ENCODE peak calls at places on chromosomes 16 and 17, in nine cellular contexts. One of them, this sample, is unnamed.

GRCh38 chr17:18203308-18203707 is 19.7 kb downstream of the ALKBH5 start:
- DNase-seq in heart right ventricle: no peak
- DNase-seq in heart left ventricle: no peak
- DNase-seq in kidney: no peak
- DNase-seq in neural progenitor cell: no peak
- DNase-seq in AG04449: no peak
- DNase-seq in astrocyte of the cerebellum: no peak
- DNase-seq in fibroblast of lung: no peak
- DNase-seq in tibial artery: no peak
- DNase-seq in this sample: no peak

GRCh38 chr16:84196101-84196500 is 5.1 kb downstream of the ADAD2 start:
- DNase-seq in AG04449: no peak
- DNase-seq in fibroblast of lung: no peak
- DNase-seq in tibial artery: no peak
- DNase-seq in kidney: no peak
- DNase-seq in astrocyte of the cerebellum: no peak
- DNase-seq in heart right ventricle: no peak
- DNase-seq in neural progenitor cell: no peak
- DNase-seq in heart left ventricle: no peak
- DNase-seq in this sample: no peak

GRCh38 chr16:80034469-80034826 is 433.9 kb upstream of the MAF start:
- DNase-seq in astrocyte of the cerebellum: no peak
- DNase-seq in heart left ventricle: no peak
- DNase-seq in neural progenitor cell: no peak
- DNase-seq in tibial artery: no peak
- DNase-seq in fibroblast of lung: no peak
- DNase-seq in AG04449: no peak
- DNase-seq in kidney: no peak
- DNase-seq in heart right ventricle: no peak
- DNase-seq in this sample: no peak

GRCh38 chr16:76955629-76956028 is 235.4 kb upstream of the MON1B start:
- DNase-seq in heart left ventricle: no peak
- DNase-seq in neural progenitor cell: no peak
- DNase-seq in tibial artery: no peak
- DNase-seq in kidney: no peak
- DNase-seq in AG04449: no peak
- DNase-seq in fibroblast of lung: peak; percentile 43
- DNase-seq in astrocyte of the cerebellum: no peak
- DNase-seq in heart right ventricle: no peak
- DNase-seq in this sample: no peak

GRCh38 chr17:64410750-64411490 is 20.3 kb upstream of the PECAM1 start:
- DNase-seq in heart left ventricle: no peak
- DNase-seq in tibial artery: no peak
- DNase-seq in neural progenitor cell: peak; percentile 15
- DNase-seq in fibroblast of lung: no peak
- DNase-seq in kidney: no peak
- DNase-seq in astrocyte of the cerebellum: no peak
- DNase-seq in heart right ventricle: no peak
- DNase-seq in AG04449: no peak
- DNase-seq in this sample: no peak

GRCh38 chr17:45087496-45087975 is 26.4 kb downstream of the NMT1 start:
- DNase-seq in fibroblast of lung: peak; percentile 31
- DNase-seq in heart right ventricle: no peak
- DNase-seq in kidney: no peak
- DNase-seq in AG04449: no peak
- DNase-seq in astrocyte of the cerebellum: peak; percentile 36
- DNase-seq in neural progenitor cell: no peak
- DNase-seq in heart left ventricle: no peak
- DNase-seq in tibial artery: peak; percentile 81
- DNase-seq in this sample: no peak

GRCh38 chr16:85365120-85365519 is 248.0 kb upstream of the GSE1 start:
- DNase-seq in heart left ventricle: no peak
- DNase-seq in fibroblast of lung: no peak
- DNase-seq in heart right ventricle: no peak
- DNase-seq in tibial artery: no peak
- DNase-seq in kidney: no peak
- DNase-seq in AG04449: no peak
- DNase-seq in astrocyte of the cerebellum: no peak
- DNase-seq in neural progenitor cell: no peak
- DNase-seq in this sample: no peak

GRCh38 chr17:66713533-66714042 is 121.3 kb upstream of the CACNG5 start:
- DNase-seq in fibroblast of lung: no peak
- DNase-seq in astrocyte of the cerebellum: no peak
- DNase-seq in kidney: no peak
- DNase-seq in heart right ventricle: no peak
- DNase-seq in AG04449: no peak
- DNase-seq in neural progenitor cell: no peak
- DNase-seq in heart left ventricle: no peak
- DNase-seq in tibial artery: no peak
- DNase-seq in this sample: no peak

GRCh38 chr17:50151937-50152547 is 1.6 kb upstream of the PPP1R9B start:
- DNase-seq in neural progenitor cell: peak; percentile 92
- DNase-seq in kidney: peak; percentile 93
- DNase-seq in AG04449: no peak
- DNase-seq in heart left ventricle: peak; percentile 90
- DNase-seq in fibroblast of lung: peak; percentile 90
- DNase-seq in tibial artery: peak; percentile 92
- DNase-seq in heart right ventricle: peak; percentile 75
- DNase-seq in astrocyte of the cerebellum: peak; percentile 63
- DNase-seq in this sample: no peak

GRCh38 chr17:73800893-73801292 is 156.6 kb upstream of the SDK2 start:
- DNase-seq in AG04449: no peak
- DNase-seq in fibroblast of lung: no peak
- DNase-seq in tibial artery: no peak
- DNase-seq in astrocyte of the cerebellum: no peak
- DNase-seq in heart right ventricle: no peak
- DNase-seq in heart left ventricle: no peak
- DNase-seq in kidney: no peak
- DNase-seq in neural progenitor cell: no peak
- DNase-seq in this sample: no peak

GRCh38 chr16:68434654-68435210 is 13.6 kb downstream of the SMPD3 start:
- DNase-seq in heart right ventricle: no peak
- DNase-seq in astrocyte of the cerebellum: no peak
- DNase-seq in tibial artery: no peak
- DNase-seq in AG04449: no peak
- DNase-seq in heart left ventricle: no peak
- DNase-seq in kidney: no peak
- DNase-seq in fibroblast of lung: no peak
- DNase-seq in neural progenitor cell: no peak
- DNase-seq in this sample: no peak

GRCh38 chr16:71467810-71468209 is 5.8 kb upstream of the ZNF23 start:
- DNase-seq in AG04449: no peak
- DNase-seq in neural progenitor cell: peak; percentile 85
- DNase-seq in heart right ventricle: no peak
- DNase-seq in astrocyte of the cerebellum: no peak
- DNase-seq in fibroblast of lung: peak; percentile 20
- DNase-seq in tibial artery: no peak
- DNase-seq in kidney: no peak
- DNase-seq in heart left ventricle: no peak
- DNase-seq in this sample: no peak

GRCh38 chr17:7141824-7142223 is 27.2 kb upstream of the ASGR2 start:
- DNase-seq in astrocyte of the cerebellum: no peak
- DNase-seq in heart right ventricle: no peak
- DNase-seq in tibial artery: no peak
- DNase-seq in neural progenitor cell: no peak
- DNase-seq in fibroblast of lung: no peak
- DNase-seq in kidney: no peak
- DNase-seq in AG04449: no peak
- DNase-seq in heart left ventricle: no peak
- DNase-seq in this sample: no peak

GRCh38 chr16:81251871-81252270 is 13.4 kb downstream of the BCO1 start:
- DNase-seq in neural progenitor cell: no peak
- DNase-seq in tibial artery: no peak
- DNase-seq in fibroblast of lung: no peak
- DNase-seq in heart left ventricle: no peak
- DNase-seq in kidney: no peak
- DNase-seq in heart right ventricle: no peak
- DNase-seq in AG04449: peak; percentile 52
- DNase-seq in astrocyte of the cerebellum: no peak
- DNase-seq in this sample: no peak

GRCh38 chr16:1198194-1198593 is 26.9 kb downstream of the TPSG1 start:
- DNase-seq in tibial artery: no peak
- DNase-seq in astrocyte of the cerebellum: no peak
- DNase-seq in neural progenitor cell: no peak
- DNase-seq in heart right ventricle: no peak
- DNase-seq in kidney: no peak
- DNase-seq in AG04449: no peak
- DNase-seq in heart left ventricle: no peak
- DNase-seq in fibroblast of lung: no peak
- DNase-seq in this sample: no peak

GRCh38 chr16:1200014-1200627 is 24.9 kb downstream of the TPSG1 start:
- DNase-seq in heart left ventricle: no peak
- DNase-seq in AG04449: no peak
- DNase-seq in neural progenitor cell: no peak
- DNase-seq in kidney: no peak
- DNase-seq in tibial artery: no peak
- DNase-seq in astrocyte of the cerebellum: no peak
- DNase-seq in fibroblast of lung: no peak
- DNase-seq in heart right ventricle: no peak
- DNase-seq in this sample: no peak

GRCh38 chr16:1199342-1200013 is 25.6 kb downstream of the TPSG1 start:
- DNase-seq in kidney: no peak
- DNase-seq in tibial artery: no peak
- DNase-seq in neural progenitor cell: no peak
- DNase-seq in astrocyte of the cerebellum: no peak
- DNase-seq in fibroblast of lung: no peak
- DNase-seq in AG04449: no peak
- DNase-seq in heart left ventricle: no peak
- DNase-seq in heart right ventricle: no peak
- DNase-seq in this sample: no peak

GRCh38 chr16:1202274-1202673 is 22.8 kb downstream of the TPSG1 start:
- DNase-seq in astrocyte of the cerebellum: no peak
- DNase-seq in AG04449: no peak
- DNase-seq in heart left ventricle: no peak
- DNase-seq in tibial artery: no peak
- DNase-seq in kidney: no peak
- DNase-seq in heart right ventricle: no peak
- DNase-seq in neural progenitor cell: no peak
- DNase-seq in fibroblast of lung: no peak
- DNase-seq in this sample: no peak

DNA sequence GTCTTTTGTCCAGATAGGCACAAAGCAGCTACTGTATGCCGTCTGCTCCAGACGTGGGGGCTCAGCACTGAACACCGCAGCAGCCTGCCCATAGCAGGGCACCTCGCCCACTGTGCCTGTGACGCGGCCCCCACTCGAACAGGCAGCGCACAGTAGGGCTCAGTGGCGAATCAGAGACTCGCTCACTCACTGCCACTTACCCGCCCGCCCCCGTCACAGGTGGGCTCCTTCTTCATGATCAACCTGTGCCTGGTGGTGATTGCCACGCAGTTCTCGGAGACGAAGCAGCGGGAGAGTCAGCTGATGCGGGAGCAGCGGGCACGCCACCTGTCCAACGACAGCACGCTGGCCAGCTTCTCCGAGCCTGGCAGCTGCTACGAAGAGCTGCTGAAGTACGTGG is 23.6 kb downstream of the TPSG1 start:
- DNase-seq in tibial artery: no peak
- DNase-seq in kidney: no peak
- DNase-seq in neural progenitor cell: no peak
- DNase-seq in astrocyte of the cerebellum: no peak
- DNase-seq in heart right ventricle: no peak
- DNase-seq in AG04449: no peak
- DNase-seq in heart left ventricle: no peak
- DNase-seq in fibroblast of lung: no peak
- DNase-seq in this sample: no peak
- H3K4me3 ChIP-seq in tibial artery: no peak overlapping the region
- H3K4me3 ChIP-seq in kidney: no peak overlapping the region
- H3K4me3 ChIP-seq in neural progenitor cell: no peak overlapping the region
- H3K4me3 ChIP-seq in astrocyte of the cerebellum: no peak overlapping the region
- H3K4me3 ChIP-seq in heart right ventricle: no peak overlapping the region
- H3K4me3 ChIP-seq in AG04449: no peak overlapping the region
- H3K4me3 ChIP-seq in heart left ventricle: no peak overlapping the region
- H3K4me3 ChIP-seq in fibroblast of lung: no peak overlapping the region
- H3K4me3 ChIP-seq in this sample: no peak overlapping the region

GRCh38 chr16:55655709-55656694 is at the start of gene SLC6A2:
- DNase-seq in neural progenitor cell: peak; percentile 82
- DNase-seq in heart left ventricle: no peak
- DNase-seq in fibroblast of lung: no peak
- DNase-seq in tibial artery: no peak
- DNase-seq in kidney: peak; percentile 73
- DNase-seq in AG04449: no peak
- DNase-seq in astrocyte of the cerebellum: no peak
- DNase-seq in heart right ventricle: peak; percentile 29
- DNase-seq in this sample: no peak
- TF ChIP-seq CTCF in neural progenitor cell: peak; percentile 45
- TF ChIP-seq CTCF in heart left ventricle: peak; percentile 21
- TF ChIP-seq CTCF in fibroblast of lung: no peak
- TF ChIP-seq CTCF in tibial artery: no peak
- TF ChIP-seq CTCF in kidney: no peak
- TF ChIP-seq CTCF in AG04449: no peak
- TF ChIP-seq CTCF in astrocyte of the cerebellum: no peak
- TF ChIP-seq CTCF in heart right ventricle: peak; percentile 44
- TF ChIP-seq CTCF in this sample: no peak

GRCh38 chr17:8312251-8312650 is 2.2 kb downstream of the ARHGEF15 start:
- DNase-seq in kidney: peak; percentile 55
- DNase-seq in heart right ventricle: no peak
- DNase-seq in fibroblast of lung: no peak
- DNase-seq in neural progenitor cell: no peak
- DNase-seq in AG04449: no peak
- DNase-seq in heart left ventricle: no peak
- DNase-seq in astrocyte of the cerebellum: no peak
- DNase-seq in tibial artery: no peak
- DNase-seq in this sample: no peak

GRCh38 chr17:8312726-8313600 is 2.9 kb downstream of the ARHGEF15 start:
- DNase-seq in heart left ventricle: no peak
- DNase-seq in tibial artery: no peak
- DNase-seq in neural progenitor cell: no peak
- DNase-seq in fibroblast of lung: no peak
- DNase-seq in astrocyte of the cerebellum: no peak
- DNase-seq in heart right ventricle: no peak
- DNase-seq in kidney: peak; percentile 68
- DNase-seq in AG04449: no peak
- DNase-seq in this sample: no peak

GRCh38 chr17:8311131-8311790 is 1.2 kb downstream of the ARHGEF15 start:
- DNase-seq in kidney: peak; percentile 67
- DNase-seq in fibroblast of lung: no peak
- DNase-seq in tibial artery: no peak
- DNase-seq in AG04449: no peak
- DNase-seq in heart right ventricle: peak; percentile 46
- DNase-seq in heart left ventricle: peak; percentile 59
- DNase-seq in neural progenitor cell: no peak
- DNase-seq in astrocyte of the cerebellum: no peak
- DNase-seq in this sample: no peak

GRCh38 chr17:8314797-8315739 is 5.0 kb downstream of the ARHGEF15 start:
- DNase-seq in AG04449: no peak
- DNase-seq in astrocyte of the cerebellum: no peak
- DNase-seq in heart left ventricle: no peak
- DNase-seq in fibroblast of lung: no peak
- DNase-seq in neural progenitor cell: peak; percentile 31
- DNase-seq in tibial artery: no peak
- DNase-seq in heart right ventricle: no peak
- DNase-seq in kidney: peak; percentile 23
- DNase-seq in this sample: no peak

GRCh38 chr17:8310601-8311123 is 621 bp downstream of the ARHGEF15 start:
- DNase-seq in heart left ventricle: peak; percentile 63
- DNase-seq in fibroblast of lung: no peak
- DNase-seq in kidney: no peak
- DNase-seq in AG04449: no peak
- DNase-seq in heart right ventricle: no peak
- DNase-seq in neural progenitor cell: no peak
- DNase-seq in tibial artery: no peak
- DNase-seq in astrocyte of the cerebellum: no peak
- DNase-seq in this sample: no peak
- H3K4me3 ChIP-seq in heart left ventricle: peak overlapping the region; percentile 56
- H3K4me3 ChIP-seq in fibroblast of lung: no peak overlapping the region
- H3K4me3 ChIP-seq in kidney: peak overlapping the region; percentile 55
- H3K4me3 ChIP-seq in AG04449: no peak overlapping the region
- H3K4me3 ChIP-seq in heart right ventricle: peak overlapping the region; percentile 45
- H3K4me3 ChIP-seq in neural progenitor cell: no peak overlapping the region
- H3K4me3 ChIP-seq in tibial artery: peak overlapping the region; percentile 5
- H3K4me3 ChIP-seq in astrocyte of the cerebellum: no peak overlapping the region
- H3K4me3 ChIP-seq in this sample: no peak overlapping the region

GRCh38 chr16:11262915-11263314 is 6.2 kb downstream of the TNP2 start:
- DNase-seq in astrocyte of the cerebellum: no peak
- DNase-seq in tibial artery: no peak
- DNase-seq in neural progenitor cell: no peak
- DNase-seq in fibroblast of lung: no peak
- DNase-seq in kidney: no peak
- DNase-seq in heart right ventricle: no peak
- DNase-seq in AG04449: no peak
- DNase-seq in heart left ventricle: no peak
- DNase-seq in this sample: no peak
- TF ChIP-seq CTCF in astrocyte of the cerebellum: no peak
- TF ChIP-seq CTCF in tibial artery: no peak
- TF ChIP-seq CTCF in neural progenitor cell: no peak
- TF ChIP-seq CTCF in fibroblast of lung: no peak
- TF ChIP-seq CTCF in kidney: no peak
- TF ChIP-seq CTCF in heart right ventricle: no peak
- TF ChIP-seq CTCF in AG04449: no peak
- TF ChIP-seq CTCF in heart left ventricle: no peak
- TF ChIP-seq CTCF in this sample: no peak

This sample was measured in AG04450.